ENCODE peak calls at places on chromosomes 13 and 19, in eight cellular contexts. L is esophagus squamous epithelium, Z is lower lobe of right lung, J is tibial artery, M is neural progenitor cell, E is psoas muscle, R is cardiac muscle cell, W is tibial nerve. Q is an unnamed sample. For H3K36me3, the result is how much of the 10 kb centered on the place peaks cover.

GRCh38 chr13:77918391-77919261 is at the start of gene EDNRB:
- DNase-seq in Z (peak), J (no peak), M (peak), R (peak), E (peak), W (peak), L (no peak), Q (no peak)

GRCh38 chr19:38047048-38047435 is 140.0 kb downstream of the SIPA1L3 start:
- DNase-seq in J (no peak), M (no peak), W (no peak), E (no peak), L (no peak), Z (no peak), R (no peak), Q (no peak)

GRCh38 chr19:4082172-4082571 is 15.5 kb upstream of the ZBTB7A start:
- DNase-seq in L (no peak), W (no peak), M (no peak), E (no peak), R (no peak), J (no peak), Z (peak), Q (no peak)

GRCh38 chr13:113585828-113586355 is 1.3 kb downstream of the TFDP1 start:
- DNase-seq in M (no peak), W (no peak), E (no peak), J (peak), Z (peak), L (no peak), R (no peak), Q (no peak)

GRCh38 chr19:31448221-31448657 is 99.0 kb upstream of the TSHZ3 start:
- DNase-seq in W (peak), R (peak), J (no peak), M (no peak), E (peak), Z (peak), L (no peak), Q (peak)

GRCh38 chr19:39809368-39809767 is 24.6 kb downstream of the DYRK1B start:
- DNase-seq in E (no peak), M (no peak), R (no peak), J (no peak), Z (no peak), L (no peak), W (no peak), Q (no peak)

GRCh38 chr13:99224019-99224418 is 23.4 kb downstream of the UBAC2 start:
- DNase-seq in W (no peak), Z (no peak), R (no peak), M (peak), L (no peak), E (no peak), J (no peak), Q (no peak)

GRCh38 chr13:31887311-31887710 is 144.3 kb upstream of the FRY start:
- DNase-seq in J (no peak), M (no peak), L (no peak), E (no peak), Z (no peak), W (no peak), R (peak), Q (peak)

GRCh38 chr13:23391752-23392151 is 41.8 kb downstream of the SACS start:
- DNase-seq in R (no peak), M (no peak), E (no peak), L (no peak), W (no peak), J (no peak), Z (no peak), Q (no peak)

GRCh38 chr13:112845511-112846144 is 123.4 kb upstream of the MCF2L start:
- DNase-seq in M (no peak), J (no peak), L (no peak), W (no peak), E (no peak), R (no peak), Z (no peak), Q (no peak)

GRCh38 chr13:72643339-72643989 is 84.0 kb downstream of the MZT1 start:
- DNase-seq in M (peak), J (no peak), E (peak), W (peak), R (peak), Z (peak), L (no peak), Q (no peak)

GRCh38 chr19:3932931-3933810 is at the start of gene NMRK2:
- DNase-seq in J (no peak), E (peak), W (no peak), L (no peak), Z (no peak), M (peak), R (no peak), Q (no peak)

GRCh38 chr13:75263741-75264407 is 218.1 kb downstream of the TBC1D4 start:
- DNase-seq in E (no peak), Z (no peak), W (no peak), M (no peak), L (no peak), R (peak), J (no peak), Q (peak)

GRCh38 chr19:2561895-2562294 is 86.0 kb downstream of the GADD45B start:
- DNase-seq in L (no peak), J (no peak), W (no peak), Z (peak), E (no peak), R (no peak), M (no peak), Q (no peak)

GRCh38 chr13:106533101-106533939 is 2.1 kb downstream of the EFNB2 start:
- DNase-seq in R (peak), L (no peak), Z (peak), W (peak), M (peak), J (peak), E (peak), Q (no peak)
- H3K4me3 ChIP-seq in R (peak), L (peak), Z (peak), W (peak), M (peak), J (peak), E (peak), Q (peak)

GRCh38 chr13:53206455-53206854 is 177.8 kb downstream of the OLFM4 start:
- DNase-seq in M (no peak), E (no peak), J (no peak), L (no peak), Z (no peak), W (no peak), R (no peak), Q (no peak)
- TF ChIP-seq CTCF in M (peak), E (no peak), J (no peak), L (no peak), Z (peak), W (no peak), R (peak), Q (peak)

GRCh38 chr19:18991050-18991449 is 42.3 kb downstream of the SUGP2 start:
- DNase-seq in E (no peak), L (no peak), M (no peak), W (no peak), J (no peak), Z (no peak), R (no peak), Q (no peak)
- H3K36me3 ChIP-seq in E (half or more), L (under half), M (under half), W (under half), J (under half), Z (half or more), R (under half), Q (under half)

DNA sequence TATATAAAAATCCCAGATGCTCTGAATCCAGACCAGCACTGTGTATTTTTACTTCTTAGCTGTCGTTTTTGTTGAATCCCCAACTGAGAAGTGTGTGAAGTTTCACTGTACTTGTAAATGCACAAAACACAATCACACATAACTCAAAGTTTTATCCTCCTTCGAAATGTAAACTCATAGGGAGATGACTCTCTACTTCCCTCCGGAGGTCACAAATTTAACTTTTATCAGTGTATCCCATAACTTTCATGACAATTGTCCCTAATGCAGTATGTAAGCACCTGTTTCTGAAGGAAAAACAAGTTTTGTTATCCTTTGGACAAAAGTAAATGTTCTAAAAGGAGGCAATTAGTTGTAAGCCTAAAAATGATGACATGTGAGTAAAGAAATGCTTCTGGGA is 665.0 kb upstream of the SLITRK6 start:
- DNase-seq in J (no peak), W (no peak), Z (no peak), E (no peak), R (no peak), L (no peak), M (peak), Q (no peak)
- H3K4me3 ChIP-seq in J (no peak), W (no peak), Z (no peak), E (no peak), R (no peak), L (no peak), M (no peak), Q (no peak)

GRCh38 chr13:21670883-21671792 is at the start of gene FGF9:
- DNase-seq in E (peak), W (no peak), M (peak), Z (peak), L (no peak), R (peak), J (peak), Q (no peak)

GRCh38 chr13:21672811-21673591 is 2.1 kb downstream of the FGF9 start:
- DNase-seq in M (peak), L (no peak), Z (no peak), W (no peak), E (no peak), J (no peak), R (no peak), Q (no peak)

GRCh38 chr13:21668665-21669599 is 1.9 kb upstream of the FGF9 start:
- DNase-seq in R (peak), Z (no peak), M (peak), J (peak), W (no peak), L (no peak), E (peak), Q (no peak)

GRCh38 chr13:21671793-21672680 is 1.2 kb downstream of the FGF9 start:
- DNase-seq in E (no peak), L (no peak), Z (no peak), R (no peak), M (peak), W (no peak), J (no peak), Q (no peak)

DNA sequence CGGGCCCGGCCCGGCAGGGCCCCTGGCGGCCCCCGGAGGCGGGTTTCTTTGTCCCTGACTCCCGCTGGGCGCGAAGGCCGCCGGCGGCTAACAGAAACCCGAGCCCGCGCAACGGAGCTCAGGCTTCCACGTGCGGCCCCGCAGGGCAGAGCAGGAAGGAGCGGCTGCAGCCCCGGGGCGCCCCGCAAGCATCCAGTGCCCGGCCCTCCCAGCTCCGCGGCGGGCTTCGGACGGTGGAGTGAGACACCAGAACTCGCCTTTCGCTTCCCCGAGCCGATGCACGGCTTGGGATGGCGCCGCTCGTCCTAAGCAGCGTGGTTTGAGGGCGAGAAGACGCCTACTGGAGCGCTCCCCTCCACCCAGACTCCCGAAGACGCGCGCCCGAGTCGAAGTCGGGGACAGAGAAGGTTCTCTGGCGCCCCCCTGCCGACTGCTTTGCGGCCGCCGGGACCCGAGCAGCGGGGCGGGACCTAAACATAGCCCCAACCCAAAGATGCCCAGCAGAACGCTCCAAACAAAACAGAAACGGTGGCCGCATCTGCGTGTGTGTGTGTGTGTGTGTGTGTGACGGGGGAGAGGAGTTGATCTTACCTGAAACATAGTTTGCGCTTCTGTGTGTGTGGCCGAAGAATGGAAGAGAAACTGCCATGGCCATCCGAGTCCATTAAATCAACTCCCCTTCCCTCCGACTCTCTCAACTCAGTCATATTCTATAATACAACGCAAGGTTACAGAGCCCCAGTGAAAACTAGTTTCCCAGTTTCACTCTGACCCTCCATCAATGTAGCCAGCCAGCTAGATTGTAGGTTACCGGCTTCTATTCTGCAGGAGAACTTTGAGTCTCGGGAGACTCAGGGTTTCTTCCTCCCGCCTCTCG is 629 bp upstream of the FGF9 start:
- DNase-seq in J (peak), W (no peak), M (peak), Z (peak), E (peak), R (peak), L (no peak), Q (no peak)
- TF ChIP-seq CTCF in J (no peak), W (no peak), M (peak), Z (no peak), E (no peak), R (peak), L (no peak), Q (peak)

DNA sequence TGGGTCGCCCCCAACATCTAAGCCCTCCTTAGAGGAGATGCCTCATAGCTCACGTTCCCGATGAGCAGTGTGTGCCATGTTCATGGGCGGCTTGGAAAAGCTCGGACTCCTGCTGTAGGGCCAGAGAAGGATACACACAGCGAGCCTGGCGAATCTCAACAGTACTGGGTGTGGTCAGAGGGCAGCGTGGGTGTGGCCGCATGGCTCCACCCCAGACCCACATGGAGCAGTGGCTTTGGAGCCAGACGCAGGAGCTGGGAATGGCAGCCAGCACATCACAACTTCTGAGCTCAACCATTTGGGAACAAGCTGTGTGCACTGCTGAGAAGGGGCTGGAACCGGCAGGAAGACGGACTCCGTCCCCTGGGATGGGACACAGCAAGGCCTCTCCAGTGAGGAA is 15.6 kb downstream of the CAPS start:
- DNase-seq in E (no peak), R (no peak), M (no peak), Z (no peak), W (no peak), J (no peak), L (no peak), Q (no peak)
- H3K36me3 ChIP-seq in E (half or more), R (half or more), M (under half), Z (half or more), W (under half), J (under half), L (under half), Q (under half)